ENCODE peak calls at places on chromosomes 13 and 19, in four cellular contexts. U is H1, I is A549, T is HepG2. Z is an unnamed sample.

GRCh38 chr13:42876810-42877550 is 95.6 kb downstream of the FAM216B start:
- DNase-seq in U (no peak), I (no peak), T (no peak), Z (no peak)

GRCh38 chr13:102721800-102722231 is 27.0 kb upstream of the METTL21C start:
- DNase-seq in U (no peak), I (no peak), T (no peak), Z (no peak)

GRCh38 chr13:71704650-71705049 is 162.4 kb downstream of the DACH1 start:
- DNase-seq in U (no peak), I (no peak), T (no peak), Z (no peak)

GRCh38 chr13:99590519-99591011 is 89.3 kb downstream of the TM9SF2 start:
- DNase-seq in U (no peak), I (no peak), T (no peak), Z (no peak)

GRCh38 chr13:76029088-76029487 is 393.0 kb downstream of the LMO7 start:
- DNase-seq in U (no peak), I (no peak), T (no peak), Z (peak; percentile 80)

GRCh38 chr13:78595458-78595818 is 7.9 kb downstream of the POU4F1 start:
- DNase-seq in U (no peak), I (no peak), T (no peak), Z (no peak)

GRCh38 chr13:109146912-109147624 is 517.7 kb downstream of the MYO16 start:
- DNase-seq in U (no peak), I (peak; percentile 17), T (no peak), Z (no peak)

GRCh38 chr13:67101730-67102467 is 128.2 kb downstream of the PCDH9 start:
- DNase-seq in U (no peak), I (no peak), T (no peak), Z (no peak)

GRCh38 chr13:49124693-49125304 is 95.3 kb upstream of the MLNR start:
- DNase-seq in U (no peak), I (no peak), T (no peak), Z (no peak)

GRCh38 chr13:95356916-95357315 is 55.7 kb upstream of the ABCC4 start:
- DNase-seq in U (no peak), I (no peak), T (no peak), Z (no peak)

GRCh38 chr13:109410868-109411267 is 375.5 kb downstream of the IRS2 start:
- DNase-seq in U (no peak), I (no peak), T (no peak), Z (no peak)

GRCh38 chr13:101308247-101309013 is 107.9 kb downstream of the NALCN start:
- DNase-seq in U (no peak), I (no peak), T (no peak), Z (no peak)

GRCh38 chr13:48043789-48044503 is 6.4 kb downstream of the NUDT15 start:
- DNase-seq in U (no peak), I (no peak), T (no peak), Z (no peak)

GRCh38 chr19:55681131-55682087 is 6.4 kb downstream of the EPN1 start:
- DNase-seq in U (no peak), I (no peak), T (no peak), Z (no peak)

GRCh38 chr19:49057636-49058234 is at the start of gene CGB7:
- DNase-seq in U (no peak), I (peak; percentile 77), T (peak; percentile 17), Z (peak; percentile 60)

GRCh38 chr19:8682472-8682871 is 16.1 kb downstream of the ACTL9 start:
- DNase-seq in U (no peak), I (no peak), T (no peak), Z (no peak)

GRCh38 chr13:99357149-99357596 is 50.0 kb upstream of the GPR183 start:
- DNase-seq in U (no peak), I (no peak), T (no peak), Z (peak; percentile 36)

GRCh38 chr19:37654118-37654517 is 1.1 kb downstream of the ZFP30 start:
- DNase-seq in U (no peak), I (peak; percentile 15), T (no peak), Z (no peak)

GRCh38 chr19:11078893-11079292 is 10.4 kb upstream of the LDLR start:
- DNase-seq in U (no peak), I (no peak), T (peak; percentile 70), Z (no peak)

GRCh38 chr19:8023371-8023770 is 17.9 kb upstream of the ELAVL1 start:
- DNase-seq in U (no peak), I (no peak), T (no peak), Z (no peak)

GRCh38 chr13:112510002-112510780 is 77.8 kb downstream of the TUBGCP3 start:
- DNase-seq in U (peak; percentile 53), I (peak; percentile 59), T (peak; percentile 52), Z (peak; percentile 29)

GRCh38 chr13:66534561-66534960 is 695.6 kb downstream of the PCDH9 start:
- DNase-seq in U (no peak), I (no peak), T (no peak), Z (no peak)

GRCh38 chr13:27171244-27171829 is at the start of gene USP12:
- DNase-seq in U (no peak), I (no peak), T (no peak), Z (peak; percentile 60)

GRCh38 chr19:2618611-2619010 is 83.9 kb downstream of the GNG7 start:
- DNase-seq in U (no peak), I (no peak), T (no peak), Z (no peak)

GRCh38 chr19:11169896-11170678 is 14.5 kb upstream of the SPC24 start:
- DNase-seq in U (no peak), I (no peak), T (no peak), Z (no peak)

GRCh38 chr13:46296920-46297319 is 85.2 kb downstream of the LRRC63 start:
- DNase-seq in U (no peak), I (no peak), T (no peak), Z (peak; percentile 9)

GRCh38 chr19:5585461-5586299 is 17.9 kb upstream of the TINCR start:
- DNase-seq in U (no peak), I (no peak), T (no peak), Z (peak; percentile 83)

GRCh38 chr13:50909605-50910482 is at the start of gene RNASEH2B:
- DNase-seq in U (no peak), I (peak; percentile 52), T (peak; percentile 58), Z (peak; percentile 82)

GRCh38 chr13:43136940-43137574 is 113.7 kb downstream of the DNAJC15 start:
- DNase-seq in U (no peak), I (no peak), T (peak; percentile 6), Z (no peak)

GRCh38 chr19:51471527-51471926 is 6.8 kb upstream of the CEACAM18 start:
- DNase-seq in U (no peak), I (no peak), T (no peak), Z (no peak)

GRCh38 chr19:33447336-33448158 is 74.0 kb downstream of the CEBPG start:
- DNase-seq in U (no peak), I (no peak), T (no peak), Z (no peak)

GRCh38 chr13:94390881-94391280 is 88.6 kb downstream of the DCT start:
- DNase-seq in U (no peak), I (no peak), T (no peak), Z (no peak)

GRCh38 chr13:40672310-40673060 is 6.0 kb upstream of the FOXO1 start:
- DNase-seq in U (no peak), I (peak; percentile 43), T (peak; percentile 73), Z (peak; percentile 70)

GRCh38 chr13:57635541-57635940 is 4.0 kb downstream of the PCDH17 start:
- DNase-seq in U (no peak), I (no peak), T (no peak), Z (no peak)

GRCh38 chr13:57633141-57633949 is 1.8 kb downstream of the PCDH17 start:
- DNase-seq in U (no peak), I (no peak), T (no peak), Z (no peak)

GRCh38 chr13:57636811-57637210 is 5.3 kb downstream of the PCDH17 start:
- DNase-seq in U (no peak), I (no peak), T (no peak), Z (no peak)

GRCh38 chr13:57633950-57634828 is 2.6 kb downstream of the PCDH17 start:
- DNase-seq in U (no peak), I (no peak), T (no peak), Z (no peak)

GRCh38 chr13:57634829-57635165 is 3.3 kb downstream of the PCDH17 start:
- DNase-seq in U (no peak), I (no peak), T (no peak), Z (no peak)
- TF ChIP-seq RNF2 in U (no peak), I (no peak), T (no peak), Z (no peak)

GRCh38 chr19:20276011-20276738 is 109.2 kb downstream of the ZNF486 start:
- DNase-seq in U (no peak), I (no peak), T (no peak), Z (no peak)

GRCh38 chr19:20273951-20274578 is 107.1 kb downstream of the ZNF486 start:
- DNase-seq in U (no peak), I (no peak), T (no peak), Z (no peak)

GRCh38 chr19:20273376-20273775 is 106.4 kb downstream of the ZNF486 start:
- DNase-seq in U (no peak), I (no peak), T (no peak), Z (no peak)

GRCh38 chr19:20279516-20279915 is 112.5 kb downstream of the ZNF486 start:
- DNase-seq in U (no peak), I (no peak), T (no peak), Z (no peak)

DNA sequence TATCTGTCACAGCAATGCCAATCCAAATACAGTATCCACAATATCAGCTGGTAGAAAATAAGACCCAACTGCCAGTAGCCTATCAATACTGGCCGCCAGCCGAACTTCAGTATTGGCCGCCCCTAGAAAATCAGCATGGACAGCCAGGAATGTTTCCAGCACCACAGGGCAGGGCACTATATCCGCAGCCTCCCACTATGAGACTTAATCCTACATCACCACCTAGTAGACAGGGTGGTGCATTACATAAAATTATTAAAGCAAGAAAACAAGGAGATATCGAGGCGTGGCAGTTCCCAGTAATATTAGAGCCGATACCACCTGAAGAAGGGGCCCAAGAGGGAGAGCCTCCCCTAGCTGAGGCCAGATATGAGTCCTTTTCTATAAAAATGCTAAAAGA is 111.3 kb downstream of the ZNF486 start:
- DNase-seq in U (no peak), I (no peak), T (peak; percentile 30), Z (no peak)
- TF ChIP-seq EP300 in U (no peak), I (no peak), T (no peak), Z (no peak)

GRCh38 chr13:29922896-29923295 is 72.5 kb upstream of the UBL3 start:
- DNase-seq in U (no peak), I (no peak), T (no peak), Z (no peak)
- TF ChIP-seq RNF2 in U (no peak), I (no peak), T (no peak), Z (no peak)

DNA sequence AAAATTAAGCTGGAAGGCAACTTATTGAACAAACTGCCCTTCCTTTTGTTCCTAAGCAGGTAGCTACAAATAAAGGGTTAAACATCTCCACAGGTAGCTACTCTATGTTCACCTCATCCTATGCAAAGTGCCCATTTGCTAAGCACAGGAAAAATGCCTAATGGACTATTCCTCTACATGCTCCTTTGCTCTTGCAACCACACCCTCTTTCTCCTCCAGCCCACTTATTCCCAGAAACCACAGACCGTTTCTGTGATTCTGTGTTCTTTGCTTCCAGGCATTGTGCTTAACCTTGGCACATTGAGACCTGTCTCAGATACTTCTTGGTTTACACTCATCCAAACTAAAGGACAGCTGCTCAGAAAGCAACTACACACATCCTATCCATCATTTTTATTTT is 785.1 kb upstream of the MIR17HG start:
- DNase-seq in U (no peak), I (no peak), T (no peak), Z (no peak)
- TF ChIP-seq EP300 in U (no peak), I (no peak), T (no peak), Z (no peak)

Z was measured in K562.